ENCODE peak calls at places on chromosome 17, in five cellular contexts. V is HCT116, F is HepG2, R is H1, W is GM12878. A is an unnamed sample.

GRCh38 chr17:75073618-75074047 is 14.1 kb upstream of the SLC16A5 start:
- DNase-seq in V (no peak), F (no peak), R (no peak), W (no peak), A (no peak)

GRCh38 chr17:67258836-67259468 is 14.0 kb upstream of the HELZ start:
- DNase-seq in V (no peak), F (no peak), R (no peak), W (no peak), A (no peak)

GRCh38 chr17:60139438-60140285 is 10.1 kb upstream of the CA4 start:
- DNase-seq in V (peak), F (peak), R (no peak), W (no peak), A (no peak)

GRCh38 chr17:58312021-58312630 is 16.5 kb downstream of the TSPOAP1 start:
- DNase-seq in V (no peak), F (no peak), R (no peak), W (no peak), A (no peak)

GRCh38 chr17:70736375-70736957 is 567.1 kb downstream of the KCNJ2 start:
- DNase-seq in V (no peak), F (no peak), R (no peak), W (no peak), A (no peak)

GRCh38 chr17:30117548-30118155 is 1.0 kb downstream of the NSRP1 start:
- DNase-seq in V (no peak), F (no peak), R (no peak), W (no peak), A (no peak)

GRCh38 chr17:4679652-4680051 is 24.3 kb downstream of the PELP1 start:
- DNase-seq in V (peak), F (no peak), R (no peak), W (no peak), A (peak)

GRCh38 chr17:79934653-79934970 is 95.4 kb upstream of the CBX4 start:
- DNase-seq in V (no peak), F (no peak), R (no peak), W (no peak), A (no peak)

GRCh38 chr17:29115906-29116651 is 64.1 kb downstream of the MYO18A start:
- DNase-seq in V (peak), F (peak), R (peak), W (no peak), A (peak)

GRCh38 chr17:10550014-10550413 is 556 bp upstream of the MYH2 start:
- DNase-seq in V (no peak), F (no peak), R (no peak), W (no peak), A (no peak)

GRCh38 chr17:77420804-77421634 is 280.2 kb downstream of the SEC14L1 start:
- DNase-seq in V (no peak), F (no peak), R (no peak), W (no peak), A (peak)
- H3K9ac ChIP-seq in V (no peak), F (no peak), R (no peak), W (peak), A (peak)

GRCh38 chr17:76709077-76709950 is 1.5 kb downstream of the MXRA7 start:
- DNase-seq in V (no peak), F (peak), R (no peak), W (no peak), A (no peak)
- TF ChIP-seq ZNF274 in V (no peak), F (peak), R (no peak), W (no peak), A (no peak)

DNA sequence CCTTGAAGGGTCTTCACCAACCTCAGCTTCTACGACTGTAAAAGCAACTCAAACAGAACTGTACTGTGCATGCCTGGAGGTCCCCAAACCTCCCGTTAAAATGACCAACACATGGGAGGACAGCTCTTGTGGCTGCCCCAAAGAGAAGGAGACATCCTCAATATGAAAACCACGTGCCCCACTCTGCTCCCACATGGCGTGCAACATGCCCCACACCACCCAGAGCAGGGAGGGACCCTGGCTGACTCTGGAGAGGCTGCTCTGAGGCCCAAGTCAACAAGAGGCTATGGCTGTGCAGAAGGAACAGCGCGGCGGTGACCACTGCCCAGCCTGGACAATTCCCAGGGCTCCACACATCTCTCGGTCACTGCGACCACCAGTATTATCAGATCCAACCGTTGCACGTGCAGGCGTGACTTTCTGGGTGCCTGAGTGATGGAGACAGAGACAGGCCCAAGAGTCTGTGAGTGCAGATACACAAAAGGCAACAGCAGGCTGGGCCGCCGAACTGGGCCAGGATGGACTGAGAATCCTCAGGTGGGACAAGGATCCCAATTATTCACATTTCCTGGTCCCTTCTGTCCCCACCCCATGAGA is 1.4 kb downstream of the PLD6 start:
- DNase-seq in V (no peak), F (no peak), R (no peak), W (no peak), A (no peak)
- H3K4me3 ChIP-seq in V (peak), F (peak), R (no peak), W (peak), A (no peak)

GRCh38 chr17:82479602-82480001 is 21.1 kb downstream of the NARF start:
- DNase-seq in V (no peak), F (no peak), R (no peak), W (no peak), A (no peak)

GRCh38 chr17:82483836-82484235 is 25.3 kb downstream of the NARF start:
- DNase-seq in V (no peak), F (no peak), R (no peak), W (no peak), A (no peak)

GRCh38 chr17:82477934-82478333 is 19.4 kb downstream of the NARF start:
- DNase-seq in V (no peak), F (no peak), R (no peak), W (no peak), A (no peak)

GRCh38 chr17:82483204-82483660 is 24.7 kb downstream of the NARF start:
- DNase-seq in V (no peak), F (no peak), R (no peak), W (no peak), A (no peak)

GRCh38 chr17:82480345-82480744 is 21.8 kb downstream of the NARF start:
- DNase-seq in V (no peak), F (no peak), R (no peak), W (no peak), A (no peak)
- H3K9ac ChIP-seq in V (no peak), F (no peak), R (no peak), W (no peak), A (peak)

DNA sequence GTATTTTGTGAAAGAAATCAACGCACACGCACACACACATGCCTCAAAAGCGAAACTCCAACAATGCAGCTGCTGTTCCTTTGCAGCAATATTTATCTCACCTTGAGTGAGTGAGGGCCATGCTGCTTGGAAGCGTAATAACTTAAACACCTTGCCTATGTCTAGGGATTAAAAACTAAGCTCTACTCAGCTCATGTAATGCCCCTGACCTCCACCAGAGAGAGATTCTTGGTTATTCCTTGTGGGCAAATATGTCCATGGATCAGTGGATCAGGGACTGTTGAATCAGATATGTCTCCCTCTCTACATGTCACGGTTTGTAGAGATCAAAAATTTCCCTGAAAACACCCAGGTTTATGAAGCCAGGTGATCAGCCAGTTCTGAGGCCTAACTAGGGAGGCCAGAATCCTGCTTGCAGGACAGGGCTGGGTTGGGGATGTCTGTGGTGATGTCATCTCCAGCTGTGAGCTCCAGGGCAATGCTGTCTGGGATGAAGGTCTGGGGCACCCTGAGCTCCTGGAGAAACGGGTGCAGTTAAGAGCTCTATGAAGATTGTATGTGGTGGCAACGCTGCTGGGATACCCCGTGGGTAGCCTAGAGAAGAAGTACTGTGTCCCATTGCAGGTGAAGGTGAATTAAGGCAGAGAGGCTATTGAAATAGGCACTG is 149.4 kb downstream of the KCNJ12 start:
- DNase-seq in V (no peak), F (no peak), R (no peak), W (no peak), A (no peak)
- TF ChIP-seq ZNF274 in V (no peak), F (no peak), R (no peak), W (no peak), A (no peak)